ENCODE peak calls at places on chromosome 12, in four cellular contexts. R is GM12878, Y is K562, G is HepG2. F is an unnamed sample.
A peak's percentile ranks its signal among the peaks of the same experiment; 100 is the strongest.

GRCh38 chr12:109888179-109889020 is 8.1 kb upstream of the GLTP start:
- DNase-seq in R (peak; percentile 45), Y (no peak), G (no peak), F (peak; percentile 66)

GRCh38 chr12:79988368-79988767 is 53.5 kb upstream of the PPP1R12A start:
- DNase-seq in R (no peak), Y (no peak), G (no peak), F (no peak)

GRCh38 chr12:111175404-111175803 is 193.5 kb downstream of the PHETA1 start:
- DNase-seq in R (no peak), Y (no peak), G (no peak), F (no peak)

GRCh38 chr12:100069795-100070194 is 72.9 kb downstream of the BLTP3B start:
- DNase-seq in R (no peak), Y (no peak), G (no peak), F (no peak)

GRCh38 chr12:78340406-78340805 is 509.7 kb downstream of the NAV3 start:
- DNase-seq in R (no peak), Y (no peak), G (no peak), F (no peak)

GRCh38 chr12:6268484-6269157 is 41.9 kb upstream of the PLEKHG6 start:
- DNase-seq in R (no peak), Y (no peak), G (no peak), F (no peak)

GRCh38 chr12:57590892-57591566 is at the start of gene PIP4K2C:
- DNase-seq in R (peak; percentile 44), Y (peak; percentile 96), G (peak; percentile 77), F (peak; percentile 80)

GRCh38 chr12:84506317-84506716 is 406.3 kb downstream of the SLC6A15 start:
- DNase-seq in R (no peak), Y (no peak), G (no peak), F (no peak)

GRCh38 chr12:3574986-3575385 is 84.0 kb downstream of the PRMT8 start:
- DNase-seq in R (no peak), Y (no peak), G (no peak), F (no peak)

GRCh38 chr12:120902846-120903381 is 1.2 kb downstream of the SPPL3 start:
- DNase-seq in R (no peak), Y (no peak), G (no peak), F (no peak)

GRCh38 chr12:57775563-57776246 is 3.3 kb downstream of the EEF1AKMT3 start:
- DNase-seq in R (no peak), Y (no peak), G (no peak), F (no peak)

GRCh38 chr12:65602579-65603295 is 221.5 kb upstream of the HMGA2 start:
- DNase-seq in R (no peak), Y (peak; percentile 70), G (peak; percentile 62), F (peak; percentile 89)

GRCh38 chr12:68743416-68743815 is 2.6 kb upstream of the SLC35E3 start:
- DNase-seq in R (no peak), Y (no peak), G (no peak), F (no peak)

GRCh38 chr12:14618990-14619389 is 51.3 kb upstream of the PLBD1 start:
- DNase-seq in R (no peak), Y (no peak), G (no peak), F (peak; percentile 10)

GRCh38 chr12:16542586-16542985 is 63.4 kb downstream of the LMO3 start:
- DNase-seq in R (no peak), Y (no peak), G (no peak), F (no peak)

GRCh38 chr12:81468206-81468605 is 290.9 kb downstream of the PPFIA2 start:
- DNase-seq in R (no peak), Y (no peak), G (no peak), F (no peak)

GRCh38 chr12:13203028-13203922 is 6.7 kb downstream of the EMP1 start:
- DNase-seq in R (no peak), Y (no peak), G (no peak), F (peak; percentile 55)
- TF ChIP-seq RFX5 in R (no peak), Y (no peak), G (no peak), F (no peak)

GRCh38 chr12:117143008-117143532 is 43.9 kb upstream of the TESC start:
- DNase-seq in R (no peak), Y (no peak), G (peak; percentile 92), F (peak; percentile 99)
- TF ChIP-seq CHD4 in R (no peak), Y (no peak), G (no peak), F (no peak)

GRCh38 chr12:25677180-25677937 is 124.3 kb upstream of the LMNTD1 start:
- DNase-seq in R (no peak), Y (no peak), G (no peak), F (peak; percentile 13)

GRCh38 chr12:25681580-25681979 is 128.5 kb upstream of the LMNTD1 start:
- DNase-seq in R (no peak), Y (no peak), G (no peak), F (no peak)

GRCh38 chr12:25670076-25671055 is 117.3 kb upstream of the LMNTD1 start:
- DNase-seq in R (no peak), Y (no peak), G (no peak), F (no peak)

GRCh38 chr12:25675808-25676207 is 122.7 kb upstream of the LMNTD1 start:
- DNase-seq in R (no peak), Y (no peak), G (no peak), F (no peak)
- TF ChIP-seq RFX5 in R (no peak), Y (no peak), G (no peak), F (no peak)

GRCh38 chr12:92602930-92603623 is 99.7 kb upstream of the PLEKHG7 start:
- DNase-seq in R (no peak), Y (no peak), G (no peak), F (no peak)
- TF ChIP-seq CHD4 in R (no peak), Y (no peak), G (no peak), F (no peak)

DNA sequence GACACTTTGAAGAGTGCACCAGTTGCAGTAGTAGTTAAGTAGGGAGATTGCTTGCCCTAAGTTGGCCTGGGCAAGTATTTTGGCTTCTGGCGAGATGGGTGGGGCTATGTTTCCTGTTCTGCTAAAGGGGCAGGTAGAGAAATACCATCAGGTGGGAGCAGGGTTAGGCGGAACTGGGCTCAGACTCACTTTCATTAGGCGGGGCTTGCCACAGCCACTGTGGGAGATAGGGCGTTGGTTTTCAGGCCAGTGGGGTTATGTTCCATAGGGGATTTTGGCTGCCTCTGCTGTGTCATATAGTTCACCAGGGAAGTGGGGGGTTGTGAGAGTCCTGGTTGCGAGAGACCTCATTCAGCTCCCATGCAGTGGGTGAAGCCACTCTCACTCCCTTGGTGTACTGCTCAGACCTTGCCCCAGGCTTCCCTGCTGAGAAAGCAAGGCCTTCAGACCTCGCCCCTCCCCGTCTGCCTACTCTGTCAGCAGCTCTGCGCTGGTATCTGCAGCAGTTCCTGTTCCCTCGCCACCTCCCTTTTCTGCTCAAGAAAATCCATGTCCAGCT is 43.3 kb downstream of the AEBP2 start:
- DNase-seq in R (peak; percentile 84), Y (no peak), G (no peak), F (no peak)
- TF ChIP-seq RFX5 in R (no peak), Y (no peak), G (no peak), F (no peak)

F was measured in A549.